ENCODE peak calls at places on chromosomes 3 and 15, in ten cellular contexts. J is H9; G is brain pericyte; Y is tibial artery; I is NCI-H774; C is H4; M is GOT3; A is left ventricle myocardium inferior; E is mucosa of gallbladder; T is T-helper 2 cell treated with Interferon-gamma antibody and Interleukin-4, amounts not matched to agents 5 μg/mL and 100 μg/mL, for 36 hours. D is an unnamed sample.

GRCh38 chr3:159246385-159246784 is 444.5 kb downstream of the MFSD1 start:
- DNase-seq in E (no peak), G (no peak), C (no peak), T (no peak), A (no peak), J (no peak), I (no peak), M (no peak), Y (no peak), D (no peak)

GRCh38 chr15:36966704-36967103 is 133.6 kb downstream of the MEIS2 start:
- DNase-seq in I (no peak), A (peak; percentile 41), C (no peak), J (no peak), T (no peak), E (no peak), M (no peak), G (no peak), Y (no peak), D (no peak)

GRCh38 chr3:185688808-185689207 is 102.7 kb downstream of the SENP2 start:
- DNase-seq in I (no peak), Y (no peak), G (peak; percentile 81), T (no peak), C (peak; percentile 95), M (peak; percentile 58), A (no peak), J (peak; percentile 38), E (no peak), D (peak; percentile 81)

GRCh38 chr3:117526485-117527079 is 817.0 kb downstream of the TUSC7 start:
- DNase-seq in T (no peak), E (peak; percentile 13), M (no peak), G (no peak), J (no peak), Y (no peak), I (no peak), A (no peak), C (no peak), D (no peak)

GRCh38 chr3:102532901-102533300 is 98.1 kb downstream of the ZPLD1 start:
- DNase-seq in M (no peak), E (no peak), I (no peak), C (peak; percentile 32), T (no peak), A (no peak), J (no peak), Y (no peak), G (no peak), D (no peak)

GRCh38 chr3:197501879-197502620 is 53.7 kb downstream of the BDH1 start:
- DNase-seq in I (peak; percentile 14), C (peak; percentile 91), J (peak; percentile 86), T (peak; percentile 46), E (peak; percentile 55), G (no peak), Y (no peak), M (no peak), A (no peak), D (no peak)

GRCh38 chr3:14441240-14441919 is 39.0 kb downstream of the SLC6A6 start:
- DNase-seq in Y (no peak), A (peak; percentile 56), T (no peak), C (no peak), M (no peak), G (no peak), E (no peak), I (no peak), J (no peak), D (no peak)

GRCh38 chr15:55820043-55820442 is 77.1 kb upstream of the PRTG start:
- DNase-seq in E (no peak), I (no peak), M (no peak), A (no peak), J (no peak), G (no peak), C (no peak), Y (no peak), T (no peak), D (no peak)

GRCh38 chr15:41971089-41971892 is 1.1 kb downstream of the EHD4 start:
- DNase-seq in A (peak; percentile 60), E (peak; percentile 47), I (peak; percentile 51), Y (peak; percentile 78), T (peak; percentile 80), G (no peak), J (peak; percentile 65), M (no peak), C (peak; percentile 56), D (no peak)

GRCh38 chr15:67819636-67820035 is 5.7 kb upstream of the SKOR1 start:
- DNase-seq in I (no peak), E (no peak), Y (no peak), M (no peak), G (no peak), T (no peak), C (no peak), A (no peak), J (no peak), D (no peak)

GRCh38 chr3:129593595-129594339 is 12.7 kb downstream of the PLXND1 start:
- DNase-seq in G (peak; percentile 87), I (peak; percentile 77), A (no peak), C (no peak), T (peak; percentile 61), J (peak; percentile 49), Y (no peak), M (no peak), E (peak; percentile 57), D (no peak)

GRCh38 chr15:37094542-37095196 is 5.7 kb downstream of the MEIS2 start:
- DNase-seq in I (no peak), T (no peak), A (no peak), G (no peak), J (no peak), E (no peak), Y (no peak), M (no peak), C (no peak), D (no peak)

GRCh38 chr3:39327746-39328349 is 1.7 kb upstream of the CCR8 start:
- DNase-seq in J (no peak), I (no peak), M (no peak), T (peak; percentile 54), A (no peak), G (no peak), C (no peak), Y (no peak), E (no peak), D (no peak)

GRCh38 chr3:148400754-148401153 is 296.9 kb upstream of the AGTR1 start:
- DNase-seq in G (no peak), I (no peak), J (no peak), C (no peak), T (no peak), A (no peak), M (no peak), E (no peak), Y (no peak), D (no peak)

GRCh38 chr3:157066335-157067071 is 93.4 kb downstream of the CCNL1 start:
- DNase-seq in C (no peak), Y (no peak), E (no peak), T (no peak), G (no peak), J (no peak), I (no peak), A (no peak), M (peak; percentile 63), D (no peak)

GRCh38 chr3:39639344-39640236 is 169.8 kb upstream of the MYRIP start:
- DNase-seq in I (no peak), G (peak; percentile 25), T (peak; percentile 46), Y (no peak), M (no peak), A (no peak), C (peak; percentile 79), J (peak; percentile 47), E (peak; percentile 31), D (peak; percentile 83)

GRCh38 chr15:41546846-41547786 is 3.1 kb upstream of the RPAP1 start:
- DNase-seq in E (no peak), Y (no peak), I (no peak), G (no peak), C (peak; percentile 74), A (no peak), T (no peak), J (no peak), M (no peak), D (no peak)

GRCh38 chr3:177554900-177555759 is 357.8 kb upstream of the TBL1XR1 start:
- DNase-seq in I (peak; percentile 54), C (peak; percentile 71), E (no peak), T (no peak), G (no peak), J (no peak), A (peak; percentile 22), Y (no peak), M (peak; percentile 15), D (peak; percentile 30)

GRCh38 chr3:16455001-16455400 is 58.5 kb downstream of the RFTN1 start:
- DNase-seq in A (peak; percentile 41), J (no peak), I (peak; percentile 38), G (peak; percentile 91), T (no peak), E (no peak), C (no peak), M (no peak), Y (no peak), D (no peak)

GRCh38 chr3:148006508-148006907 is 597.3 kb downstream of the ZIC1 start:
- DNase-seq in I (no peak), Y (no peak), E (no peak), A (no peak), T (no peak), G (no peak), M (no peak), J (no peak), C (peak; percentile 77), D (peak; percentile 61)